ENCODE peak calls at places on chromosomes 3 and 15, in four cellular contexts. O is GM12878, W is HepG2, H is K562. R is an unnamed sample.

GRCh38 chr15:62240121-62240520 is 75.0 kb upstream of the C2CD4B start:
- DNase-seq in W (no peak), O (no peak), H (no peak), R (no peak)

GRCh38 chr15:79099692-79100091 is 9.1 kb upstream of the RASGRF1 start:
- DNase-seq in H (no peak), O (no peak), W (no peak), R (no peak)

GRCh38 chr15:69609176-69609575 is 156.6 kb downstream of the RPLP1 start:
- DNase-seq in O (no peak), H (no peak), W (no peak), R (no peak)

GRCh38 chr15:66563126-66563525 is 2.7 kb downstream of the LCTL start:
- DNase-seq in W (no peak), H (no peak), O (no peak), R (no peak)

GRCh38 chr15:75455982-75456531 is 4.6 kb upstream of the SIN3A start:
- DNase-seq in O (peak), W (peak), H (no peak), R (no peak)

GRCh38 chr3:64732570-64732969 is 44.8 kb upstream of the ADAMTS9 start:
- DNase-seq in O (no peak), W (no peak), H (no peak), R (no peak)

GRCh38 chr3:183745300-183746098 is 47.9 kb downstream of the YEATS2 start:
- DNase-seq in O (no peak), W (peak), H (no peak), R (no peak)

GRCh38 chr15:67946701-67947100 is 106.9 kb upstream of the RNU6-1 start:
- DNase-seq in O (peak), W (no peak), H (no peak), R (no peak)

GRCh38 chr3:194070634-194071409 is 65.1 kb upstream of the HES1 start:
- DNase-seq in H (peak), O (peak), W (peak), R (peak)

GRCh38 chr3:45055411-45056143 is 29.5 kb downstream of the CLEC3B start:
- DNase-seq in H (peak), O (no peak), W (peak), R (peak)

GRCh38 chr3:27715863-27716262 is 6.3 kb downstream of the EOMES start:
- DNase-seq in W (no peak), H (no peak), O (no peak), R (no peak)

GRCh38 chr15:63601026-63601726 is 4.0 kb downstream of the FBXL22 start:
- DNase-seq in W (no peak), H (no peak), O (no peak), R (peak)

GRCh38 chr3:139173372-139174108 is 128.8 kb upstream of the PRR23C start:
- DNase-seq in W (no peak), H (peak), O (peak), R (no peak)

GRCh38 chr3:149473314-149473990 is 1.0 kb upstream of the TM4SF4 start:
- DNase-seq in O (no peak), W (no peak), H (no peak), R (no peak)

GRCh38 chr3:45064512-45065372 is 38.6 kb downstream of the CLEC3B start:
- DNase-seq in O (no peak), W (no peak), H (peak), R (no peak)

GRCh38 chr3:143002083-143002712 is 828 bp downstream of the U2SURP start:
- DNase-seq in W (peak), O (no peak), H (peak), R (peak)

GRCh38 chr15:45276851-45277250 is 24.8 kb downstream of the SLC28A2 start:
- DNase-seq in H (peak), O (peak), W (peak), R (peak)

GRCh38 chr15:35308802-35309201 is 223.7 kb upstream of the NANOGP8 start:
- DNase-seq in H (no peak), W (no peak), O (no peak), R (no peak)

GRCh38 chr3:99172736-99173657 is 271.5 kb upstream of the DCBLD2 start:
- DNase-seq in H (peak), W (peak), O (peak), R (peak)

GRCh38 chr15:88179562-88179961 is 77.0 kb downstream of the NTRK3 start:
- DNase-seq in H (no peak), O (peak), W (no peak), R (no peak)
- TF ChIP-seq FOXM1 in H (no peak), O (no peak), W (no peak), R (no peak)

GRCh38 chr3:58168498-58168897 is 42.3 kb downstream of the DNASE1L3 start:
- DNase-seq in O (no peak), W (peak), H (no peak), R (no peak)

GRCh38 chr3:58164916-58165821 is 45.6 kb downstream of the DNASE1L3 start:
- DNase-seq in H (no peak), W (peak), O (no peak), R (no peak)

GRCh38 chr3:58169371-58169770 is 41.4 kb downstream of the DNASE1L3 start:
- DNase-seq in O (no peak), H (no peak), W (no peak), R (no peak)

GRCh38 chr3:58170376-58170775 is 40.4 kb downstream of the DNASE1L3 start:
- DNase-seq in H (no peak), O (no peak), W (no peak), R (no peak)

GRCh38 chr3:58167431-58168351 is 43.1 kb downstream of the DNASE1L3 start:
- DNase-seq in H (peak), W (no peak), O (no peak), R (peak)
- TF ChIP-seq NFIC in H (no peak), W (no peak), O (no peak), R (no peak)

GRCh38 chr15:73803806-73804205 is 50.7 kb upstream of the INSYN1 start:
- DNase-seq in H (no peak), W (no peak), O (no peak), R (no peak)

GRCh38 chr15:73802336-73803105 is 49.4 kb upstream of the INSYN1 start:
- DNase-seq in H (no peak), W (no peak), O (no peak), R (no peak)

GRCh38 chr15:73797366-73798158 is 44.4 kb upstream of the INSYN1 start:
- DNase-seq in W (no peak), H (no peak), O (no peak), R (no peak)

GRCh38 chr15:73799466-73799865 is 46.3 kb upstream of the INSYN1 start:
- DNase-seq in W (no peak), O (no peak), H (no peak), R (no peak)

GRCh38 chr15:73800662-73801345 is 47.7 kb upstream of the INSYN1 start:
- DNase-seq in W (no peak), H (no peak), O (no peak), R (no peak)
- TF ChIP-seq FOXM1 in W (no peak), H (no peak), O (no peak), R (no peak)

GRCh38 chr15:84681822-84682221 is 23.8 kb upstream of the NMB start:
- DNase-seq in W (no peak), O (no peak), H (no peak), R (no peak)

GRCh38 chr15:84689858-84690257 is 26.1 kb downstream of the SEC11A start:
- DNase-seq in H (no peak), O (no peak), W (no peak), R (no peak)

GRCh38 chr15:84690342-84690741 is 25.6 kb downstream of the SEC11A start:
- DNase-seq in H (no peak), W (no peak), O (no peak), R (no peak)

GRCh38 chr15:84684092-84684491 is 26.1 kb upstream of the NMB start:
- DNase-seq in W (no peak), H (no peak), O (no peak), R (no peak)

DNA sequence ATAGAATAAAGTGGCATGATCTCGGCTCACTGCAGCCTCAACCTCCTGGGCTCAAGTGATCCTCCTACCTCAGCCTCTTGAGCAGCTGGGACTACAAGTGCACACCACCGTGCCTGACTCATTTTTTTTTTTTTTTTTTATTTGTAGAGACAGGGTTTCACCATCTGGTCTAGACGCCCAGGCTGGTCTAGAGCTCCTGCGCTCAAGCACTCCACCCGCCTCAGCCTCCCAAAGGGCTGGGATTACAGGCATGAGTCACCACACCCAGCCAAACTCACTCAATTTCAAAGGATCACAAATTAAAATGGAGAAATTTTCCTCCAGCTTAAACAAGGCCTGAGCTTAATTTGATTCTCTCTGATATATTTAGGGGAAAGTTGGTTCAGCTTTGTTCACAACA is 27.3 kb upstream of the NMB start:
- DNase-seq in H (no peak), O (no peak), W (no peak), R (no peak)
- TF ChIP-seq NFIC in H (no peak), O (no peak), W (no peak), R (no peak)

GRCh38 chr15:52492132-52492531 is 36.5 kb downstream of the MYO5A start:
- DNase-seq in O (no peak), W (no peak), H (no peak), R (no peak)

GRCh38 chr15:52488830-52489229 is 39.9 kb downstream of the MYO5A start:
- DNase-seq in O (no peak), W (no peak), H (no peak), R (no peak)

GRCh38 chr15:52496175-52496574 is 32.5 kb downstream of the MYO5A start:
- DNase-seq in H (no peak), W (no peak), O (no peak), R (no peak)

GRCh38 chr15:52493968-52494367 is 34.7 kb downstream of the MYO5A start:
- DNase-seq in H (no peak), W (no peak), O (no peak), R (no peak)

DNA sequence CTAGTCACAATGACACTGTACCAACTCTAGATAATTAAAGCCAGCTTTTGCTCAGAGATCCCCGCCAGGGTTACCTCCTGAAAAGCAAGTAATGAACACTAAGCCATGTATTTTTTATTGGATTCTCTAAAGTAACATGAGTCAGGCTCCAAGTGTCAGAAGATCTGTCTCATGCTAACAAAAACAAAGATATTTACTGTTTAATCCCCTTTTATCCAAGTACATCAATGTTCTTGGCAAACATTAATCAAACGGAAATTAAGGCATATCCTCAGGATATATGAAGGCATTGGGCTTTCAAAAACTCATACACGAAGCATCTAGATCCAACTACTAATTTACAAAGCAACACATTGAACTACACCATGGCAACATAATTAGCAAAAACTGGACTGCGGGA is 37.2 kb downstream of the MYO5A start:
- DNase-seq in O (no peak), H (no peak), W (no peak), R (no peak)
- TF ChIP-seq FOXM1 in O (no peak), H (no peak), W (no peak), R (no peak)

GRCh38 chr15:98800437-98801233 is 152.3 kb downstream of the IGF1R start:
- DNase-seq in H (no peak), W (peak), O (no peak), R (peak)

GRCh38 chr15:98798375-98798893 is 150.1 kb downstream of the IGF1R start:
- DNase-seq in W (no peak), O (no peak), H (no peak), R (no peak)

GRCh38 chr15:98799461-98799971 is 151.2 kb downstream of the IGF1R start:
- DNase-seq in O (no peak), W (peak), H (no peak), R (no peak)

GRCh38 chr15:98801234-98801561 is 152.9 kb downstream of the IGF1R start:
- DNase-seq in W (no peak), H (no peak), O (no peak), R (no peak)

DNA sequence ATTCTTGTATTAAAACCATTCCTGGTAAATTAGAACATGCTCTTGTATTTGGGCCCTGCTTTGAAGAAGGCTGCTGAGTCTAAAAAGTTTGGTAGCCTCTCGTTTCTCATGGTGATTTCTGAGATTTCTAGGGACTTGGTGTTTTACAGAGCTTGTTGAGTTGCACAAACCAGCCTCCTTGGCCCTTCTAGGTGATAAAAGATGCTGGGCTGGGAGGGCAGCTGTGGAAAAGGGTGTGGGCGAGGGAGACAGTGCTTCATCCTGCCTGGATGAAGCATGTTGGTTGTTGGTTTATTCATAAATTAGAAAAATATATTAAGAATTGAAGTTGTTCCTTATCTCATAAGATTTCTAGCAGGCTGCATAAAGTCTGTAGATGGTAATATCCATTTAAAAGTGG is 151.7 kb downstream of the IGF1R start:
- DNase-seq in O (no peak), W (no peak), H (no peak), R (no peak)
- TF ChIP-seq NFIC in O (no peak), W (no peak), H (no peak), R (no peak)

R was measured in SK-N-SH.